ENCODE peak calls at places on chromosomes 11 and 22, in ten cellular contexts. Q is GM20000; E is bronchial epithelial cell; W is neural progenitor cell; S is hypothalamus; O is fibroblast of the aortic adventitia; U is BJ; B is NCI-H446; A is astrocyte of the spinal cord; C is activated T-cell treated with anti-CD3 and anti-CD28 coated beads, Interleukin-2, amount 50 U/mL, for 48 hours. J is an unnamed sample.

GRCh38 chr11:6249822-6250555 is 9.6 kb upstream of the CCKBR start:
- DNase-seq in Q (no peak), E (peak; percentile 88), W (no peak), S (peak; percentile 35), O (peak; percentile 97), U (no peak), B (no peak), A (peak; percentile 77), C (no peak), J (peak; percentile 68)

GRCh38 chr22:49866646-49867045 is 13.0 kb downstream of the ZBED4 start:
- DNase-seq in Q (no peak), E (no peak), W (no peak), S (no peak), O (no peak), U (no peak), B (no peak), A (no peak), C (no peak), J (no peak)

GRCh38 chr11:89347071-89347470 is 144.1 kb downstream of the NOX4 start:
- DNase-seq in Q (no peak), E (no peak), W (no peak), S (no peak), O (no peak), U (no peak), B (no peak), A (peak; percentile 7), C (no peak), J (no peak)

GRCh38 chr11:130071211-130071712 is 1.6 kb downstream of the APLP2 start:
- DNase-seq in Q (no peak), E (peak; percentile 65), W (no peak), S (peak; percentile 34), O (peak; percentile 53), U (no peak), B (no peak), A (peak; percentile 45), C (no peak), J (peak; percentile 50)

GRCh38 chr22:20080776-20081654 is 974 bp downstream of the DGCR8 start:
- DNase-seq in Q (no peak), E (peak; percentile 64), W (peak; percentile 68), S (no peak), O (peak; percentile 54), U (no peak), B (no peak), A (peak; percentile 63), C (peak; percentile 49), J (peak; percentile 74)

GRCh38 chr22:38694049-38694448 is 6.7 kb downstream of the JOSD1 start:
- DNase-seq in Q (no peak), E (no peak), W (no peak), S (no peak), O (no peak), U (no peak), B (no peak), A (no peak), C (no peak), J (no peak)

GRCh38 chr11:18736590-18737148 is 10.7 kb upstream of the IGSF22 start:
- DNase-seq in Q (no peak), E (no peak), W (no peak), S (peak; percentile 18), O (no peak), U (no peak), B (no peak), A (no peak), C (no peak), J (no peak)

GRCh38 chr22:33519140-33519973 is 400.9 kb downstream of the LARGE1 start:
- DNase-seq in Q (peak; percentile 66), E (peak; percentile 28), W (peak; percentile 78), S (peak; percentile 69), O (peak; percentile 80), U (no peak), B (no peak), A (peak; percentile 46), C (peak; percentile 18), J (peak; percentile 72)

GRCh38 chr11:124751741-124752470 is at the start of gene VSIG2:
- DNase-seq in Q (no peak), E (no peak), W (no peak), S (no peak), O (no peak), U (no peak), B (no peak), A (no peak), C (no peak), J (no peak)

GRCh38 chr11:121687961-121688566 is 235.3 kb upstream of the SORL1-AS1 start:
- DNase-seq in Q (no peak), E (no peak), W (peak; percentile 26), S (no peak), O (peak; percentile 31), U (peak; percentile 33), B (no peak), A (peak; percentile 77), C (no peak), J (peak; percentile 25)

GRCh38 chr22:33850724-33851123 is 69.6 kb downstream of the LARGE1 start:
- DNase-seq in Q (no peak), E (no peak), W (no peak), S (no peak), O (no peak), U (no peak), B (no peak), A (no peak), C (no peak), J (no peak)

GRCh38 chr22:43642807-43643206 is 169.3 kb downstream of the EFCAB6 start:
- DNase-seq in Q (no peak), E (no peak), W (no peak), S (no peak), O (no peak), U (no peak), B (no peak), A (no peak), C (no peak), J (no peak)

GRCh38 chr11:59145534-59145933 is 2.9 kb downstream of the FAM111A start:
- DNase-seq in Q (no peak), E (peak; percentile 67), W (no peak), S (no peak), O (peak; percentile 73), U (no peak), B (no peak), A (peak; percentile 2), C (no peak), J (peak; percentile 3)

GRCh38 chr11:125375146-125375545 is 120.9 kb downstream of the FEZ1 start:
- DNase-seq in Q (no peak), E (no peak), W (no peak), S (peak; percentile 39), O (peak; percentile 27), U (no peak), B (no peak), A (peak; percentile 2), C (no peak), J (peak; percentile 17)

GRCh38 chr11:126328001-126328390 is 24.1 kb downstream of the DCPS start:
- DNase-seq in Q (no peak), E (no peak), W (no peak), S (no peak), O (no peak), U (no peak), B (no peak), A (no peak), C (no peak), J (no peak)

GRCh38 chr11:117941163-117941707 is 12.0 kb upstream of the TMPRSS13 start:
- DNase-seq in Q (no peak), E (peak; percentile 83), W (no peak), S (no peak), O (no peak), U (no peak), B (no peak), A (no peak), C (peak; percentile 20), J (peak; percentile 66)

GRCh38 chr11:10398525-10398924 is 56.5 kb upstream of the AMPD3 start:
- DNase-seq in Q (no peak), E (no peak), W (no peak), S (no peak), O (no peak), U (no peak), B (no peak), A (no peak), C (no peak), J (peak; percentile 44)

GRCh38 chr11:36231300-36231699 is 57.9 kb downstream of the COMMD9 start:
- DNase-seq in Q (no peak), E (no peak), W (no peak), S (peak; percentile 37), O (peak; percentile 67), U (peak; percentile 35), B (no peak), A (peak; percentile 77), C (no peak), J (no peak)

GRCh38 chr11:2766166-2766565 is 66.4 kb upstream of the KCNQ1OT1 start:
- DNase-seq in Q (no peak), E (no peak), W (no peak), S (no peak), O (no peak), U (no peak), B (no peak), A (no peak), C (peak; percentile 4), J (no peak)

GRCh38 chr11:105741488-105742020 is 131.7 kb downstream of the GRIA4 start:
- DNase-seq in Q (no peak), E (no peak), W (no peak), S (no peak), O (no peak), U (no peak), B (no peak), A (no peak), C (no peak), J (no peak)

GRCh38 chr11:45173064-45173463 is 26.6 kb downstream of the PRDM11 start:
- DNase-seq in Q (no peak), E (no peak), W (no peak), S (no peak), O (no peak), U (no peak), B (no peak), A (no peak), C (no peak), J (no peak)

GRCh38 chr22:44127353-44127752 is 53.4 kb upstream of the PARVG start:
- DNase-seq in Q (no peak), E (no peak), W (no peak), S (no peak), O (peak; percentile 70), U (no peak), B (no peak), A (no peak), C (no peak), J (no peak)

GRCh38 chr11:107493117-107493516 is 35.5 kb upstream of the CWF19L2 start:
- DNase-seq in Q (no peak), E (peak; percentile 91), W (no peak), S (no peak), O (peak; percentile 49), U (no peak), B (no peak), A (peak; percentile 27), C (no peak), J (peak; percentile 82)

GRCh38 chr22:19430890-19431541 is 517 bp downstream of the HIRA start:
- DNase-seq in Q (peak; percentile 38), E (peak; percentile 18), W (peak; percentile 72), S (peak; percentile 20), O (peak; percentile 36), U (no peak), B (peak; percentile 8), A (peak; percentile 35), C (peak; percentile 57), J (peak; percentile 33)

GRCh38 chr22:36569999-36570398 is 41.0 kb upstream of the EIF3D start:
- DNase-seq in Q (no peak), E (peak; percentile 26), W (peak; percentile 70), S (no peak), O (peak; percentile 11), U (no peak), B (no peak), A (no peak), C (no peak), J (no peak)

GRCh38 chr22:20002098-20002497 is 14.5 kb downstream of the ARVCF start:
- DNase-seq in Q (no peak), E (no peak), W (no peak), S (no peak), O (no peak), U (no peak), B (no peak), A (no peak), C (no peak), J (no peak)

GRCh38 chr11:1878134-1879031 is 13.3 kb downstream of the PRR33 start:
- DNase-seq in Q (no peak), E (no peak), W (no peak), S (no peak), O (no peak), U (no peak), B (no peak), A (no peak), C (no peak), J (no peak)

GRCh38 chr11:17077240-17077519 is 287 bp downstream of the RPS13 start:
- DNase-seq in Q (no peak), E (no peak), W (no peak), S (no peak), O (no peak), U (no peak), B (no peak), A (no peak), C (no peak), J (no peak)

J was measured in kidney tubule cell.